ENCODE peak calls at places on chromosomes 4 and X, in nine cellular contexts. P is activated CD4-positive, alpha-beta T cell treated with anti-CD3 and anti-CD28 coated beads, Interleukin-2, amount 50 U/mL, for 24 hours; N is NCI-H774; J is NCI-H446 treated with DMSO at 0.1 percent for 48 hours; H is CD4-positive, CD25-positive, alpha-beta regulatory T cell; F is NAMALWA; B is pons; U is SIG-M5; W is heart right ventricle. R is an unnamed sample.

GRCh38 chrX:46180258-46180687 is 364.9 kb downstream of the ZNF674 start:
- DNase-seq in P (no peak), N (no peak), J (no peak), H (no peak), F (no peak), B (no peak), U (no peak), W (no peak), R (peak)

GRCh38 chr4:76987153-76987562 is 37.6 kb downstream of the SEPTIN11 start:
- DNase-seq in P (no peak), N (no peak), J (no peak), H (no peak), F (no peak), B (no peak), U (no peak), W (peak), R (no peak)

GRCh38 chrX:82218361-82218760 is 1016.5 kb downstream of the SH3BGRL start:
- DNase-seq in P (no peak), N (no peak), J (no peak), H (no peak), F (peak), B (peak), U (no peak), W (no peak), R (peak)

GRCh38 chrX:136689441-136689840 is 41.5 kb downstream of the CD40LG start:
- DNase-seq in P (no peak), N (no peak), J (no peak), H (no peak), F (no peak), B (no peak), U (no peak), W (no peak), R (no peak)

GRCh38 chrX:113133316-113133715 is 292.7 kb upstream of the AMOT start:
- DNase-seq in P (no peak), N (no peak), J (no peak), H (no peak), F (no peak), B (no peak), U (no peak), W (no peak), R (no peak)

GRCh38 chr4:121789960-121790829 is 10.9 kb upstream of the EXOSC9 start:
- DNase-seq in P (no peak), N (no peak), J (no peak), H (no peak), F (no peak), B (no peak), U (no peak), W (no peak), R (no peak)

GRCh38 chr4:173413043-173413442 is 14.1 kb upstream of the SCRG1 start:
- DNase-seq in P (no peak), N (no peak), J (no peak), H (no peak), F (no peak), B (no peak), U (no peak), W (no peak), R (peak)

GRCh38 chr4:118797558-118798142 is 38.3 kb downstream of the SEC24D start:
- DNase-seq in P (no peak), N (no peak), J (no peak), H (no peak), F (no peak), B (no peak), U (no peak), W (no peak), R (no peak)

GRCh38 chrX:20545538-20545937 is 278.8 kb upstream of the RPS6KA3 start:
- DNase-seq in P (no peak), N (no peak), J (no peak), H (no peak), F (no peak), B (no peak), U (no peak), W (peak), R (no peak)

GRCh38 chrX:46690818-46691217 is 68.1 kb downstream of the SLC9A7 start:
- DNase-seq in P (no peak), N (no peak), J (no peak), H (no peak), F (no peak), B (no peak), U (no peak), W (no peak), R (no peak)

R was measured in Kasumi-1.